ENCODE peak calls at places on chromosomes 3 and 15, in nine cellular contexts. H, S, F, U, E, V, Z, O and R are unnamed samples.

GRCh38 chr3:8110966-8111798 is 390.4 kb upstream of the LMCD1 start:
- DNase-seq in H (no peak), S (no peak), F (peak), U (peak), E (peak), V (no peak), Z (peak), O (peak), R (peak)

GRCh38 chr15:82108489-82109078 is 62.8 kb upstream of the MEX3B start:
- DNase-seq in H (peak), S (no peak), F (peak), U (peak), E (peak), V (peak), Z (peak), O (peak), R (peak)

GRCh38 chr15:98677345-98678059 is 29.2 kb downstream of the IGF1R start:
- DNase-seq in H (no peak), S (no peak), F (no peak), U (no peak), E (no peak), V (no peak), Z (no peak), O (no peak), R (no peak)

GRCh38 chr15:98666441-98666840 is 18.1 kb downstream of the IGF1R start:
- DNase-seq in H (no peak), S (no peak), F (no peak), U (no peak), E (no peak), V (no peak), Z (no peak), O (no peak), R (no peak)

GRCh38 chr3:127975630-127976029 is 60.6 kb downstream of the KBTBD12 start:
- DNase-seq in H (no peak), S (no peak), F (no peak), U (no peak), E (no peak), V (no peak), Z (no peak), O (no peak), R (no peak)

GRCh38 chr3:126621171-126621570 is 33.8 kb downstream of the TXNRD3 start:
- DNase-seq in H (peak), S (no peak), F (no peak), U (no peak), E (no peak), V (no peak), Z (peak), O (peak), R (peak)

GRCh38 chr15:67781907-67782559 is 43.3 kb upstream of the SKOR1 start:
- DNase-seq in H (no peak), S (no peak), F (no peak), U (no peak), E (no peak), V (no peak), Z (no peak), O (no peak), R (no peak)

GRCh38 chr3:20645340-20645739 is 459.3 kb upstream of the SGO1 start:
- DNase-seq in H (no peak), S (no peak), F (no peak), U (no peak), E (no peak), V (no peak), Z (no peak), O (no peak), R (peak)

GRCh38 chr15:74405823-74406222 is 27.9 kb downstream of the SEMA7A start:
- DNase-seq in H (no peak), S (no peak), F (no peak), U (no peak), E (no peak), V (no peak), Z (peak), O (no peak), R (no peak)

GRCh38 chr3:122691195-122691594 is 10.6 kb downstream of the PARP14 start:
- DNase-seq in H (no peak), S (no peak), F (no peak), U (no peak), E (no peak), V (no peak), Z (peak), O (no peak), R (peak)

GRCh38 chr15:92797168-92798052 is 102.7 kb upstream of the CHD2 start:
- DNase-seq in H (no peak), S (no peak), F (no peak), U (peak), E (peak), V (no peak), Z (peak), O (no peak), R (peak)

GRCh38 chr3:47163023-47163989 is 607 bp downstream of the SETD2 start:
- DNase-seq in H (peak), S (peak), F (peak), U (peak), E (peak), V (peak), Z (peak), O (peak), R (peak)

GRCh38 chr3:99925584-99925983 is 107.9 kb downstream of the CMSS1 start:
- DNase-seq in H (no peak), S (no peak), F (peak), U (peak), E (peak), V (no peak), Z (peak), O (peak), R (peak)

GRCh38 chr3:155619118-155619915 is 125.6 kb downstream of the PLCH1 start:
- DNase-seq in H (no peak), S (no peak), F (no peak), U (no peak), E (no peak), V (no peak), Z (no peak), O (no peak), R (no peak)

GRCh38 chr3:138326866-138327595 is 2.6 kb downstream of the NME9 start:
- DNase-seq in H (no peak), S (no peak), F (no peak), U (no peak), E (no peak), V (no peak), Z (no peak), O (no peak), R (no peak)

GRCh38 chr3:132997404-132997803 is 40.8 kb upstream of the TMEM108 start:
- DNase-seq in H (no peak), S (no peak), F (no peak), U (no peak), E (no peak), V (no peak), Z (no peak), O (no peak), R (no peak)

GRCh38 chr3:152037953-152038352 is 164.5 kb downstream of the SUCNR1 start:
- DNase-seq in H (no peak), S (no peak), F (no peak), U (no peak), E (no peak), V (no peak), Z (no peak), O (no peak), R (no peak)

GRCh38 chr15:57410373-57410772 is 34.1 kb downstream of the CGNL1 start:
- DNase-seq in H (no peak), S (no peak), F (no peak), U (no peak), E (no peak), V (no peak), Z (no peak), O (no peak), R (peak)

GRCh38 chr3:186331043-186331442 is 31.0 kb downstream of the DGKG start:
- DNase-seq in H (no peak), S (no peak), F (no peak), U (no peak), E (no peak), V (no peak), Z (no peak), O (no peak), R (no peak)

GRCh38 chr15:48646364-48646763 is 855 bp upstream of the FBN1 start:
- DNase-seq in H (no peak), S (no peak), F (no peak), U (no peak), E (no peak), V (no peak), Z (no peak), O (no peak), R (no peak)

GRCh38 chr3:190591080-190591479 is 77.2 kb downstream of the IL1RAP start:
- DNase-seq in H (no peak), S (no peak), F (no peak), U (peak), E (no peak), V (no peak), Z (no peak), O (no peak), R (no peak)

GRCh38 chr15:65561934-65562333 is 31.7 kb downstream of the HACD3 start:
- DNase-seq in H (no peak), S (no peak), F (no peak), U (no peak), E (no peak), V (no peak), Z (no peak), O (no peak), R (no peak)

GRCh38 chr15:40072216-40072990 is 33.4 kb upstream of the SRP14 start:
- DNase-seq in H (peak), S (no peak), F (no peak), U (no peak), E (peak), V (no peak), Z (no peak), O (peak), R (no peak)

GRCh38 chr3:186298876-186299275 is 63.2 kb downstream of the DGKG start:
- DNase-seq in H (no peak), S (no peak), F (no peak), U (no peak), E (no peak), V (no peak), Z (peak), O (no peak), R (no peak)

GRCh38 chr3:713225-713624 is 379.6 kb upstream of the CNTN6 start:
- DNase-seq in H (no peak), S (no peak), F (no peak), U (no peak), E (no peak), V (no peak), Z (no peak), O (no peak), R (no peak)

GRCh38 chr3:94420941-94421340 is 358.1 kb downstream of the NSUN3 start:
- DNase-seq in H (no peak), S (no peak), F (no peak), U (no peak), E (no peak), V (no peak), Z (no peak), O (no peak), R (peak)

GRCh38 chr15:66961407-66961884 is 104.0 kb upstream of the SMAD3 start:
- DNase-seq in H (no peak), S (no peak), F (no peak), U (no peak), E (no peak), V (no peak), Z (peak), O (no peak), R (peak)

GRCh38 chr3:195073866-195074860 is 196.8 kb downstream of the XXYLT1 start:
- DNase-seq in H (peak), S (peak), F (no peak), U (no peak), E (no peak), V (peak), Z (no peak), O (peak), R (no peak)

GRCh38 chr3:45187597-45188210 is 38.4 kb downstream of the TMEM158 start:
- DNase-seq in H (no peak), S (no peak), F (no peak), U (no peak), E (no peak), V (no peak), Z (no peak), O (no peak), R (no peak)

GRCh38 chr3:14254812-14255702 is 76.4 kb downstream of the LSM3 start:
- DNase-seq in H (no peak), S (no peak), F (no peak), U (no peak), E (no peak), V (no peak), Z (no peak), O (no peak), R (no peak)

GRCh38 chr3:134897391-134898131 is 102.5 kb downstream of the EPHB1 start:
- DNase-seq in H (no peak), S (peak), F (no peak), U (no peak), E (no peak), V (no peak), Z (no peak), O (no peak), R (no peak)

GRCh38 chr3:23601020-23601822 is 204.5 kb upstream of the UBE2E1 start:
- DNase-seq in H (no peak), S (no peak), F (no peak), U (no peak), E (no peak), V (no peak), Z (peak), O (no peak), R (peak)

GRCh38 chr3:37934631-37935289 is 55.8 kb upstream of the VILL start:
- DNase-seq in H (no peak), S (no peak), F (no peak), U (no peak), E (no peak), V (no peak), Z (peak), O (no peak), R (no peak)

GRCh38 chr3:73552700-73553099 is 72.0 kb downstream of the PDZRN3 start:
- DNase-seq in H (no peak), S (no peak), F (no peak), U (no peak), E (no peak), V (no peak), Z (peak), O (no peak), R (peak)

GRCh38 chr3:153219147-153219546 is 57.1 kb downstream of the RAP2B start:
- DNase-seq in H (no peak), S (no peak), F (no peak), U (no peak), E (no peak), V (no peak), Z (peak), O (no peak), R (peak)

GRCh38 chr3:190076138-190076537 is 44.6 kb downstream of the P3H2 start:
- DNase-seq in H (no peak), S (no peak), F (no peak), U (no peak), E (no peak), V (no peak), Z (no peak), O (no peak), R (peak)

GRCh38 chr15:29522373-29523276 is 253.0 kb upstream of the NSMCE3 start:
- DNase-seq in H (no peak), S (no peak), F (no peak), U (no peak), E (peak), V (no peak), Z (no peak), O (no peak), R (no peak)

GRCh38 chr3:127529346-127530188 is 61.0 kb downstream of the TPRA1 start:
- DNase-seq in H (no peak), S (no peak), F (no peak), U (no peak), E (no peak), V (no peak), Z (no peak), O (no peak), R (no peak)

GRCh38 chr15:34755419-34755773 is 598 bp upstream of the GJD2 start:
- DNase-seq in H (no peak), S (no peak), F (no peak), U (no peak), E (no peak), V (no peak), Z (no peak), O (no peak), R (no peak)
- H3K4me3 ChIP-seq in H (no peak), S (no peak), F (no peak), U (no peak), E (no peak), V (no peak), Z (no peak), O (peak), R (no peak)

DNA sequence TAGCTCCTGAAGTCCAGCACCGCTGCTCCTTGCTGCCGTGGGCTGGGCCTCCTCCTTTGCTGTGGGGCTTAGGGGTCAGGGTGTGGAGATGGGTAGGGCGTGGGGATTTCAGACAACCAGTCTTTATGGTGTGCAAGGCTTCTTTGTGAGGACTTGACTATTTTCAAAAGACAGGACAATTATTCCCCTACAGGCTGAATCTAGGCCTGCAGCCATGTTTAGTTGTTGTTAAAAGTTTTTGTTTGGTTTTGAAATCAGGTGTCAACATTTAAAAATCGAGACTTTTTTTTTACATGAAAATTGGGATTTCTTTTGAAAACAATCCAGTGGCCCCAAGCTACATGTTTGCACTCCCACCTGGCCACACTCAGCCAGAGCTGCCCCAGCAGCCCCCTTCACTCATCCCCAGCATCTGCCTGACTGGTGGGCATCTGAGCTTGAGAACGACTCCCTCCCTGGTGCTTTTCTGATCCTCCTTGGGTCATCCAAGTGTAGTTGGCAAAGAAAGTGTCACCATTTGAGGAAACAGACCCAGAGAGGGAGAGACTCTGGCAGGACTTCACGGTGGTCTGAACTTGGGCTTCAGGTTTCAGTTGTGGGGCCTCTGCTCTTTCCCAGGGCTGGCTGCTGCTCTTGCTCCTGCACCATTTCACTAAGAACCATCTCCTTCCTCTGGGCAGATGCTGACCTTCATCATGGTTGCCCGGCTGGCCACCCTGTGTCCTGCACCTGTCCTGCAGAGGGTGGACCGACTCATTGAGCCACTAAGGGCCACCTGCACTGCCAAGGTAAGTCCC is 10.4 kb downstream of the RPL32 start:
- DNase-seq in H (no peak), S (no peak), F (no peak), U (no peak), E (no peak), V (no peak), Z (peak), O (no peak), R (no peak)
- TF ChIP-seq CTCF in H (peak), S (no peak), F (no peak), U (no peak), E (no peak), V (no peak), Z (peak), O (no peak), R (peak)

GRCh38 chr3:164460851-164461250 is 617.4 kb downstream of the SI start:
- DNase-seq in H (no peak), S (no peak), F (no peak), U (no peak), E (no peak), V (no peak), Z (peak), O (no peak), R (peak)
- H3K4me3 ChIP-seq in H (no peak), S (no peak), F (no peak), U (no peak), E (no peak), V (no peak), Z (no peak), O (no peak), R (no peak)

GRCh38 chr15:70505971-70506887 is 257.1 kb downstream of the UACA start:
- DNase-seq in H (no peak), S (no peak), F (no peak), U (peak), E (no peak), V (no peak), Z (no peak), O (no peak), R (peak)

GRCh38 chr15:70507772-70508351 is 255.5 kb downstream of the UACA start:
- DNase-seq in H (no peak), S (no peak), F (no peak), U (peak), E (no peak), V (no peak), Z (peak), O (no peak), R (peak)

GRCh38 chr15:70509282-70510272 is 253.8 kb downstream of the UACA start:
- DNase-seq in H (no peak), S (no peak), F (no peak), U (no peak), E (no peak), V (no peak), Z (no peak), O (no peak), R (no peak)

GRCh38 chr15:70510433-70510832 is 252.9 kb downstream of the UACA start:
- DNase-seq in H (no peak), S (no peak), F (no peak), U (no peak), E (no peak), V (no peak), Z (no peak), O (no peak), R (no peak)

DNA sequence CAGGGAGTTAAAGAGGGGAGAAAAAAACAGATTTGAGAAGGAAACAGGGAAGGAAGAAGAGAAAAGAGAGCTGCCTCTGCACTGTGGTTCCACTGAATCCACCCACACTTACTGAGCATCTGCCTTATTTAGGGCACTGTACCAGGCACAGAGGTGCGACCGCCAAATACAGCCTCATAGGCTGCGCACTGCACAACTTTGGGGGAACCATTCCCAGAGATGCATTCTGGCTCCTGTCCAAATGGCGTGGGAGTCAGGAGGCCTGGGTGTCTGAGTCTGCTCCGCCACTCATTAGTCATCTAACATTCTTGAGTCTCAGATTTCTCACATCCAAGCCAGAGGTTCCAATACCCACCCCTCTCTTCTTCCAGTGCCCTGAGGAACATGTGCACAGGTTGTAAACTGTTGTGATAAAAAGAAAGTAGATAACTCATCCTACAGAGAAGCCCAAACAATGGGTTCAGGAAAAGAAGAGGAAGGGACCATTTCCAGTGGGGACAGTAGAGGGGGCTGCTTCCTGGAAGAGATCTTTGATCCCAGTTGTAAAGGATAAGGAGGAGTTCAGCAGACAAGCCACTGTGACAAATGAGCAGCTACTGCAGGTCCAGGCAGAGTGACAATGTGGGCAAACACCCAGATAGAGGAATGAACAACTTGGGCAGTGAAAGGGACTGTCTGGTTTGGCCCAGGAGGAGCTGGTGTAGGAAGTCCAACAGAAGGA is 254.6 kb downstream of the UACA start:
- DNase-seq in H (no peak), S (no peak), F (no peak), U (no peak), E (no peak), V (no peak), Z (peak), O (no peak), R (peak)
- TF ChIP-seq CTCF in H (no peak), S (no peak), F (no peak), U (no peak), E (no peak), V (no peak), Z (peak), O (no peak), R (peak)

DNA sequence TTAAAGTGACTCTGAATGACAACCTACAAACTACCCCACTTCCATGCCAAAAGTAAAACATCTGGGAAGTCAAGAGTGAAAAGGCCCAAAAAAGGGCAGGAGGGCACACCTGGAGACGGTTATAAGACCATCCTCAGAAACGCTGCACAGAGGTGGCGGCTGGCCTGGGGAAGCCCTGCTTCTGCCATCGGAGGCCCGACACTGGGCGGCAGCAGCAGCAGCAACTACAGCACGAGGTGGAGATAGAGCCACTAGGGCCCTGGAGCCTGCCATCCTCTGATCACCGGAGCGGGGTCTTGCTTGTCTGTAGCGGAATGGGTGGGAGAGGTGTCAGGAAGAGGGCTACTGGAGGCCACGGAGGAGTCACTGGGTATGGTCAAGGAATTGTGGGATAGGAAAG is 283.3 kb downstream of the ADAMTS17 start:
- DNase-seq in H (no peak), S (no peak), F (no peak), U (no peak), E (no peak), V (no peak), Z (no peak), O (no peak), R (no peak)
- H3K4me3 ChIP-seq in H (no peak), S (no peak), F (no peak), U (no peak), E (no peak), V (no peak), Z (no peak), O (no peak), R (no peak)